ENCODE peak calls at places on chromosomes 5 and 9, in ten cellular contexts. K is esophagus squamous epithelium, I is H54, W is transverse colon, N is erythroblast, Q is HepG2, O is right lobe of liver, X is esophagus muscularis mucosa, H is ovary, F is body of pancreas. J is an unnamed sample.

GRCh38 chr9:28808042-28808441 is 1234.8 kb upstream of the C9orf72 start:
- DNase-seq in K (no peak), I (no peak), W (no peak), N (no peak), Q (no peak), O (no peak), X (no peak), H (no peak), F (no peak), J (no peak)

GRCh38 chr9:107631788-107632187 is 142.2 kb upstream of the KLF4 start:
- DNase-seq in K (no peak), I (no peak), W (no peak), N (no peak), Q (no peak), O (no peak), X (no peak), H (no peak), F (no peak), J (no peak)

GRCh38 chr5:119136666-119137318 is 65.9 kb downstream of the DMXL1 start:
- DNase-seq in K (no peak), I (no peak), W (no peak), N (no peak), Q (no peak), O (no peak), X (no peak), H (no peak), F (peak), J (no peak)

GRCh38 chr5:176851871-176852270 is 41.5 kb downstream of the UNC5A start:
- DNase-seq in K (no peak), I (no peak), W (no peak), N (no peak), Q (no peak), O (no peak), X (no peak), H (no peak), F (no peak), J (no peak)

GRCh38 chr5:159208508-159209437 is 580 bp downstream of the RNF145 start:
- DNase-seq in K (no peak), I (peak), W (peak), N (peak), Q (peak), O (peak), X (no peak), H (peak), F (peak), J (peak)

GRCh38 chr9:93667006-93667405 is 90.6 kb downstream of the PHF2 start:
- DNase-seq in K (no peak), I (no peak), W (peak), N (no peak), Q (no peak), O (peak), X (no peak), H (no peak), F (peak), J (peak)

GRCh38 chr5:81948349-81948748 is 23.5 kb upstream of the ATG10 start:
- DNase-seq in K (no peak), I (no peak), W (no peak), N (no peak), Q (no peak), O (no peak), X (peak), H (no peak), F (peak), J (no peak)

GRCh38 chr5:6584101-6584645 is 48.7 kb downstream of the NSUN2 start:
- DNase-seq in K (no peak), I (no peak), W (no peak), N (no peak), Q (no peak), O (no peak), X (peak), H (no peak), F (no peak), J (no peak)

GRCh38 chr5:73280821-73281746 is 108.1 kb downstream of the TMEM174 start:
- DNase-seq in K (no peak), I (no peak), W (no peak), N (no peak), Q (no peak), O (no peak), X (no peak), H (peak), F (peak), J (no peak)

GRCh38 chr9:117860849-117861248 is 156.6 kb downstream of the TLR4 start:
- DNase-seq in K (no peak), I (no peak), W (no peak), N (no peak), Q (no peak), O (no peak), X (no peak), H (no peak), F (no peak), J (no peak)

GRCh38 chr9:115008536-115008935 is 78.1 kb upstream of the TNFSF8 start:
- DNase-seq in K (no peak), I (peak), W (no peak), N (no peak), Q (no peak), O (no peak), X (no peak), H (no peak), F (peak), J (no peak)

GRCh38 chr9:98866435-98867108 is 59.1 kb downstream of the GALNT12 start:
- DNase-seq in K (no peak), I (no peak), W (no peak), N (no peak), Q (no peak), O (no peak), X (no peak), H (no peak), F (no peak), J (no peak)

GRCh38 chr5:120108586-120109254 is 355.4 kb upstream of the PRR16 start:
- DNase-seq in K (no peak), I (no peak), W (no peak), N (no peak), Q (no peak), O (no peak), X (no peak), H (no peak), F (no peak), J (no peak)

DNA sequence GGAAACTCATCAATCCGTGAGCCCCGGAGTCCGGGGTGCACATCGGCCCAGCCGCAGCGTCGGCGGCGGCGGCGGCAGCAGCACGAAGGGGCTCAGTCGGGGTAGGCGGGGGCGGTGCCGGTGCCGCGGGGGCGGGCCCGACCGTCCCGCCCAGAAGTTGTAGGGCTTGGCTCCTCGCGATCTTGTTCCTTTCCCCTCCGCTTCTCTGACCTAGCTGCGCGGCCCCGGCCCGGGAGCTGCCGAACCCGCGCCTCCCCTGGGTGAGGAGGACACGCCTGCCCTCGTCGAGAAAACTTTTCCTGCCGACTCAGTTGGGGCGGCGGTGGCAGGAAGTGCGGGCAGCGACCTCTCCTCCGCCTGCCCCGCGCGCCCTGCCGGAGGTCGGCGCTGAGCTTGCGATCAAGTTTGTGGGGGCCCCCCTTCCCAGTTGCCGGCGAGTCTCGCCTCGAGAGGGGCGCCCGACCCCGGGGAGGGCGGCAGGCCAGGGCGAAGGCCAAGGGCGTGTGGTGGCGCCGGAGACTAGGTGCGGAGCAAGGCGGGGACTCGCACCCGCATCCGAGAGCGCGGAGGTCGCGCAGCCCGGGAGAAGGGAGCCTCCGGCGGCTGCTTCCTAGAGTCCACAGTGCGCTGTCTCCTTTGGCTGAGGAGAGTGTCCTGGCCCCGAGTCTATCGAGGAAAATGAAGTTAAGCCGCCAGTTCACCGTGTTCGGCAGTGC is at the start of gene MAN2A1:
- DNase-seq in K (peak), I (peak), W (peak), N (peak), Q (peak), O (peak), X (no peak), H (peak), F (peak), J (peak)
- TF ChIP-seq POLR2A in K (no peak), I (peak), W (peak), N (peak), Q (no peak), O (no peak), X (no peak), H (peak), F (peak), J (no peak)

GRCh38 chr9:14992025-14992424 is 81.8 kb upstream of the FREM1 start:
- DNase-seq in K (no peak), I (no peak), W (no peak), N (peak), Q (no peak), O (no peak), X (no peak), H (no peak), F (no peak), J (no peak)

GRCh38 chr9:14994738-14995137 is 84.5 kb upstream of the FREM1 start:
- DNase-seq in K (no peak), I (no peak), W (no peak), N (no peak), Q (no peak), O (no peak), X (no peak), H (no peak), F (no peak), J (no peak)

GRCh38 chr9:14992516-14992915 is 82.3 kb upstream of the FREM1 start:
- DNase-seq in K (no peak), I (no peak), W (no peak), N (no peak), Q (no peak), O (no peak), X (no peak), H (no peak), F (no peak), J (no peak)

GRCh38 chr9:14993891-14994554 is 83.8 kb upstream of the FREM1 start:
- DNase-seq in K (no peak), I (no peak), W (no peak), N (no peak), Q (no peak), O (no peak), X (no peak), H (no peak), F (no peak), J (no peak)

DNA sequence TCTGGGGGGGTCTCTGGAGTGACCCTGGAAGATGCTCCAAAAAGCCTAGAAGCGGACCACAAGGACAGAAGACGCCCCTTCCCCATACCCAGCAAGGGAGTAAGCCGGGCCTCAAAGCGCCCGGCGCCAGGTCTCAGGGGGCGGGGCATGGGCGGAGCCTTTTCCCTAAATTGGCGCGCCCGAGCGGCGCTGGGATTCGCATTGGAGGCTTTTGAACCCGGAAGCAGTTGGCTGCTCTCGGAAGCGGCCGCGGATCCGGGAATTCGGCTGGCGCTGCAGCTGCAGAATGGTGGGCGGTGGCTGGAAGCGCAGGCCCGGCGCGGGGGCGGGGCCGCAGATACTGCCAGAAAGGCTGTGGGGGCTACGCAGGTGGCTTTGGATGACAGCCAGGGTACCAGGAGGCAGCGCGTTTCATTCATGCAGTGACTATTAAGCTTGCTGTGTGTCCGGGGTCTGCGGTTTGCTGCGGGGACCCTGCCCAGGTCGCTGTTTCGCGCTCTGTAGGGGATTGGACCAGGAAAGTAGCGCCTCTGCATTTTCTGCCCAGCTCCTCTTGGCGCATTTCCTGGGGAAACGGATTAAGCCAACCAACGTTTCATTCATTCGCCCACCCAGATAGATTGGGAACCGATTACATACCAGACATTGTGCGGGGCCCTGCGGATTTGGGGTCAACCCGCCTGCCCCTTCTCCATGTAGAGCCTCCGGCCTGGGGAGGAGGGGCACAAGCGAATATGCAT is 83.0 kb upstream of the FREM1 start:
- DNase-seq in K (no peak), I (peak), W (peak), N (peak), Q (no peak), O (peak), X (no peak), H (peak), F (peak), J (peak)
- TF ChIP-seq POLR2A in K (no peak), I (peak), W (no peak), N (peak), Q (no peak), O (no peak), X (no peak), H (no peak), F (peak), J (no peak)

GRCh38 chr9:128337972-128338371 is 2.4 kb upstream of the SLC27A4 start:
- DNase-seq in K (no peak), I (no peak), W (no peak), N (no peak), Q (no peak), O (no peak), X (no peak), H (no peak), F (no peak), J (no peak)

GRCh38 chr9:128341435-128341849 is 1.1 kb downstream of the SLC27A4 start:
- DNase-seq in K (no peak), I (peak), W (peak), N (peak), Q (peak), O (peak), X (no peak), H (no peak), F (peak), J (peak)

GRCh38 chr9:128340691-128341434 is 536 bp downstream of the SLC27A4 start:
- DNase-seq in K (no peak), I (no peak), W (peak), N (no peak), Q (peak), O (peak), X (no peak), H (no peak), F (no peak), J (no peak)

GRCh38 chr9:128342971-128343680 is 2.8 kb downstream of the SLC27A4 start:
- DNase-seq in K (no peak), I (no peak), W (no peak), N (no peak), Q (no peak), O (no peak), X (no peak), H (no peak), F (no peak), J (no peak)

GRCh38 chr9:128339761-128340690 is at the start of gene SLC27A4:
- DNase-seq in K (no peak), I (peak), W (peak), N (peak), Q (peak), O (peak), X (no peak), H (peak), F (peak), J (peak)
- TF ChIP-seq POLR2A in K (no peak), I (peak), W (peak), N (no peak), Q (peak), O (peak), X (no peak), H (no peak), F (peak), J (peak)

GRCh38 chr9:129480705-129481104 is 140.2 kb downstream of the C9orf50 start:
- DNase-seq in K (no peak), I (no peak), W (no peak), N (no peak), Q (no peak), O (no peak), X (no peak), H (no peak), F (no peak), J (no peak)

GRCh38 chr9:129482521-129483466 is 138.1 kb downstream of the C9orf50 start:
- DNase-seq in K (no peak), I (no peak), W (peak), N (peak), Q (no peak), O (peak), X (peak), H (peak), F (peak), J (peak)

GRCh38 chr9:129483467-129484324 is 137.2 kb downstream of the C9orf50 start:
- DNase-seq in K (no peak), I (no peak), W (peak), N (peak), Q (no peak), O (peak), X (peak), H (peak), F (peak), J (peak)

GRCh38 chr9:129481424-129481823 is 139.5 kb downstream of the C9orf50 start:
- DNase-seq in K (no peak), I (no peak), W (no peak), N (no peak), Q (no peak), O (no peak), X (no peak), H (no peak), F (no peak), J (no peak)

DNA sequence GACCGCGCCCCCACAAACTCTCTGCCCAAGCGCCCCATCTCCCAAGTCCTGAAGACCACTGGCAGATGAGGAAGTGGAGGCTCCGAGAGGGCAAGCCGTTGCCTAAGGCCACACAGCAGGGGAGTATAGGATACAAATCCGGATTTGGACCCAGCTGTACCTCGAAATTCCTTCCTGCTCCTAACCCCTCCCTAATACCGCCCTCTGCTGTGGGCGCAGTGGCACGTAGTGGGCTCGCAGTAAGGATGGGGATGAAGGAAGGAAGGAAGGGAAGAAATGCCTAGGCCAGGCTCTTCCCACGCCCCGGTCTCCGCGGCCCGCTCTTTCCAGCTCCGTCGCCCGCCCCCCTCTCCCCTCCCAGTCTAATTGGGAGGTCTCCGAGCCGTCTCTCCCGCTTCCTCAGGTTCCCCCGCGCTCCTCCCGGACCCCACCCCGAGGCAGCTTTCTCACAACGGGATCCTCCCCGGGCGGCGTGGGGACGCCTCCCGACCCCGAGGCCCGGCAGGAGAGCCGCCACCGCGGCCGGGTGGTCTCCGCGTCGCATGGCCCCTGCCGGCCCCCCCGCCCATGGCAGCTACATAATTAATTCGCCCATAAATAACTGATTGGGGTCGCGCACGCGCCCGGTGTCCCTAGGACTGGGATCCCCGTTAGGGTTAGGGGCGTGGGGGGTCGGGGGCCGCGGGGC is 138.9 kb downstream of the C9orf50 start:
- DNase-seq in K (no peak), I (no peak), W (no peak), N (no peak), Q (no peak), O (peak), X (no peak), H (peak), F (no peak), J (peak)
- TF ChIP-seq POLR2A in K (no peak), I (no peak), W (no peak), N (no peak), Q (no peak), O (no peak), X (no peak), H (no peak), F (no peak), J (no peak)

DNA sequence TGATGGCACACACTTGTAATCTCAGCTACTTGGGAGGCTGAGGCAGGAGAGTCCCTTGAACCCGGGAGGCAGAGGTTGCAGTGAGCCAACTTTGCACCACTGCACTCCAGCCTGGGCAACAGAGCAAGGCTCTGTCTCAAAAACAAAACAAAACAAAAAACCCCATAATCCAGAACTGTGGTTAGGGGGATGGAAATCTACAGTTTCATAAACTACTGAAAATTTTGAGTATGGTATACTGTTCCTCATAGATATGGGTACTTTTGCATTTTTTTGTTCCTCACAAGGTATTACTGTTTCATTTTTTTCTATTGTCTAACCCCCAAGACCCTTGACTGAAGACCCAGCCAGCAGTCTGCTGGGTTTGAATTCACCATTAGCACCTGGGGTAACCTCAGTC is 52.2 kb upstream of the MAP3K1 start:
- DNase-seq in K (no peak), I (no peak), W (no peak), N (no peak), Q (no peak), O (no peak), X (no peak), H (no peak), F (no peak), J (no peak)
- TF ChIP-seq POLR2A in K (no peak), I (no peak), W (no peak), N (no peak), Q (no peak), O (no peak), X (no peak), H (no peak), F (no peak), J (no peak)

GRCh38 chr9:129487307-129487657 is 133.6 kb downstream of the C9orf50 start:
- DNase-seq in K (no peak), I (no peak), W (no peak), N (no peak), Q (no peak), O (no peak), X (no peak), H (no peak), F (no peak), J (no peak)

GRCh38 chr9:129486496-129487306 is 134.2 kb downstream of the C9orf50 start:
- DNase-seq in K (no peak), I (no peak), W (no peak), N (no peak), Q (no peak), O (peak), X (no peak), H (peak), F (peak), J (peak)

GRCh38 chr9:129485140-129485758 is 135.7 kb downstream of the C9orf50 start:
- DNase-seq in K (no peak), I (no peak), W (no peak), N (no peak), Q (no peak), O (no peak), X (no peak), H (no peak), F (no peak), J (no peak)

GRCh38 chr9:129489838-129490582 is 130.9 kb downstream of the C9orf50 start:
- DNase-seq in K (no peak), I (no peak), W (no peak), N (no peak), Q (no peak), O (peak), X (no peak), H (no peak), F (no peak), J (no peak)

GRCh38 chr9:129487658-129488483 is 133.0 kb downstream of the C9orf50 start:
- DNase-seq in K (no peak), I (no peak), W (no peak), N (peak), Q (no peak), O (peak), X (no peak), H (peak), F (peak), J (peak)
- TF ChIP-seq POLR2A in K (no peak), I (no peak), W (no peak), N (no peak), Q (peak), O (no peak), X (no peak), H (no peak), F (no peak), J (no peak)

GRCh38 chr9:76322810-76323209 is 71.4 kb downstream of the RFK start:
- DNase-seq in K (no peak), I (no peak), W (no peak), N (no peak), Q (no peak), O (no peak), X (no peak), H (no peak), F (no peak), J (no peak)
- TF ChIP-seq POLR2A in K (no peak), I (no peak), W (no peak), N (no peak), Q (no peak), O (no peak), X (no peak), H (no peak), F (no peak), J (no peak)